ENCODE peak calls at places on chromosomes 12 and 14, in eight cellular contexts. O, V, F, N, L, I, X and P are unnamed samples.

GRCh38 chr12:16568873-16569272 is 37.1 kb downstream of the LMO3 start:
- DNase-seq in O (no peak), V (no peak), F (no peak), N (no peak), L (no peak), I (no peak), X (no peak), P (no peak)

GRCh38 chr12:10140001-10140400 is 10.0 kb upstream of the CLEC7A start:
- DNase-seq in O (no peak), V (peak), F (no peak), N (peak), L (no peak), I (peak), X (peak), P (no peak)

GRCh38 chr12:64608901-64609542 is 1.3 kb upstream of the RASSF3 start:
- DNase-seq in O (no peak), V (no peak), F (peak), N (peak), L (no peak), I (peak), X (peak), P (peak)

GRCh38 chr14:68757618-68758081 is 35.2 kb downstream of the ZFP36L1 start:
- DNase-seq in O (no peak), V (peak), F (peak), N (peak), L (no peak), I (no peak), X (no peak), P (no peak)

GRCh38 chr12:40016960-40017359 is 88.9 kb downstream of the SLC2A13 start:
- DNase-seq in O (no peak), V (no peak), F (no peak), N (peak), L (no peak), I (peak), X (no peak), P (no peak)

GRCh38 chr14:23929131-23929530 is 24.4 kb upstream of the DHRS4 start:
- DNase-seq in O (no peak), V (no peak), F (no peak), N (no peak), L (no peak), I (no peak), X (no peak), P (no peak)

GRCh38 chr14:90539496-90539775 is 142.6 kb downstream of the CALM1 start:
- DNase-seq in O (no peak), V (no peak), F (no peak), N (no peak), L (no peak), I (no peak), X (no peak), P (no peak)

GRCh38 chr12:111298583-111299436 is 70.1 kb downstream of the PHETA1 start:
- DNase-seq in O (peak), V (peak), F (peak), N (peak), L (peak), I (peak), X (peak), P (no peak)

GRCh38 chr12:123559468-123559867 is 24.9 kb upstream of the TMED2 start:
- DNase-seq in O (no peak), V (no peak), F (no peak), N (no peak), L (no peak), I (no peak), X (no peak), P (no peak)

GRCh38 chr12:70364695-70365397 is 1.2 kb upstream of the KCNMB4 start:
- DNase-seq in O (no peak), V (no peak), F (no peak), N (no peak), L (no peak), I (peak), X (no peak), P (no peak)

GRCh38 chr12:96902076-96902475 is 5.0 kb upstream of the NEDD1 start:
- DNase-seq in O (no peak), V (no peak), F (no peak), N (no peak), L (no peak), I (peak), X (no peak), P (no peak)

GRCh38 chr12:53623526-53623925 is 2.7 kb downstream of the ATF7 start:
- DNase-seq in O (no peak), V (no peak), F (no peak), N (peak), L (no peak), I (no peak), X (no peak), P (no peak)

GRCh38 chr14:68981124-68981523 is 2.0 kb upstream of the ACTN1 start:
- DNase-seq in O (no peak), V (no peak), F (no peak), N (no peak), L (no peak), I (no peak), X (no peak), P (no peak)

GRCh38 chr12:95881331-95881955 is 22.7 kb downstream of the SNRPF start:
- DNase-seq in O (no peak), V (no peak), F (no peak), N (peak), L (no peak), I (no peak), X (no peak), P (no peak)

DNA sequence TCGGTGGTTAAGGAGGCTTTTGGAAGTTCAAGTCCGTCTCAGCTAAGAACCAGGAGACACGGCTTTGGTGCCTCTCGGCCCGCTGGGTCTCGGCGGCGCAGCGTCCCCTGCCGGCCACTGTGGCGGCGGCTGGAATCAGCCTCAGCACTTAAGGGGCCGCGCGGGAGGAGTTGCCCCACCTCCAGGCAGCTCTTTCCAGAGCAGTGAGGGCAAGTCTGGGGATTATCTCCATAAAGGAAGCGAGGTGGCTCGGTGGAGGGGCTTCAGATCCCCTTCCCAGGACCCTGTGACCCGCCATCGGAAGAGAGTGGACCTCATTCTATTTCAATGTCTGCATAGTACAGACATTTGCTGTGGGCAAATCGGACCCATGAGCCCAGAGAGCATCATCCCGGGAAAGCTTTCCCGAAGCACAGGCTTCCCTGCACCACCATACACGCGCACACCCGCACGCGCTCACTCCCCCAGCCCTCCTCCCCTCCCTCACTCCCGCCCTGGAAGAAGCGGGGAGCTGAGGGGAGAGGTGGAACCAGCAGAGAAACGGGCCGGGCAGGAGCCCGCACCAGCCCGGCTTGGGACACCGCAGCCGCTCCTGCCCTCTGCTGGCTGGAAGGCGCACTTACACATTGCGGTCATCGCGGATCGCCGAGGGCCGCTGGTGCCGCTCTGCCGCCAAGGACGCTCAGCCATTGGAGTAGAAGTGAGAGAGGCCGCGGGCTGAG is 15.9 kb downstream of the RNASE2 start:
- DNase-seq in O (peak), V (peak), F (peak), N (peak), L (peak), I (peak), X (peak), P (peak)
- TF ChIP-seq POLR2A in O (no peak), V (no peak), F (no peak), N (no peak), L (no peak), I (peak), X (no peak), P (no peak)

GRCh38 chr12:55717397-55718007 is 1.7 kb downstream of the BLOC1S1 start:
- DNase-seq in O (no peak), V (peak), F (no peak), N (peak), L (no peak), I (no peak), X (no peak), P (no peak)
- H3K4me3 ChIP-seq in O (no peak), V (no peak), F (no peak), N (no peak), L (peak), I (no peak), X (peak), P (no peak)

GRCh38 chr14:22491683-22492483 is 97.1 kb downstream of the DAD1 start:
- DNase-seq in O (no peak), V (no peak), F (no peak), N (no peak), L (no peak), I (no peak), X (no peak), P (no peak)
- TF ChIP-seq POLR2A in O (no peak), V (no peak), F (no peak), N (no peak), L (no peak), I (no peak), X (no peak), P (no peak)

DNA sequence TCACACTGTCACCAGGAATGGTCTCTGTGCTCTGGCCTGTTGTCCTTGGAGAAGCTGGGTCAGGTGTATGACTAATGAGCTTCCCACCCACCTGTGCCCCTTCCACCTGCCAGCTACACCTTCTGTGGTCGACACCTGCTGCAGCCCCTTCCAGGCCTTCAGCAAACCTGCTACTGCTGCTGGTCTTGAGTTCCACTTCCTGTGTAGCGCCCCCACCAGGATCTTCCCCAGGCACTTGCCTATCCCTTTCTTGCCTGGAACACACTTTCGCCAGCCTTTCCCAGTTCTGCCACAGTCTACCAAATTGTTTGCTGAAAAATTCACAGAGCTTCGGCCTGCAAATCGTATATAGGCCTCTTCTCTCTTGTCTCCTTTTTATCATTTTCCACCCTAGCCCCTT is 75.3 kb downstream of the CRACR2A start:
- DNase-seq in O (no peak), V (no peak), F (no peak), N (no peak), L (no peak), I (no peak), X (no peak), P (no peak)
- H3K4me3 ChIP-seq in O (no peak), V (no peak), F (no peak), N (no peak), L (no peak), I (no peak), X (no peak), P (no peak)

GRCh38 chr12:31756977-31757420 is 28.2 kb upstream of the AMN1 start:
- DNase-seq in O (no peak), V (no peak), F (no peak), N (no peak), L (peak), I (no peak), X (peak), P (no peak)
- TF ChIP-seq POLR2A in O (no peak), V (no peak), F (no peak), N (no peak), L (no peak), I (no peak), X (no peak), P (no peak)